ENCODE peak calls at places on chromosomes 6 and 20, in six cellular contexts. Z is CD8-positive, alpha-beta T cell; Q is GM23248; L is H1; U is WERI-Rb-1; C is heart right ventricle. F is an unnamed sample.

GRCh38 chr6:39347906-39348585 is 25.5 kb upstream of the KCNK16 start:
- DNase-seq in Z (peak), Q (peak), L (no peak), U (peak), C (peak), F (peak)

GRCh38 chr20:13274311-13274965 is 53.4 kb downstream of the ISM1 start:
- DNase-seq in Z (no peak), Q (no peak), L (peak), U (peak), C (no peak), F (no peak)

GRCh38 chr6:165876568-165876967 is 213.5 kb upstream of the PDE10A start:
- DNase-seq in Z (no peak), Q (peak), L (no peak), U (no peak), C (peak), F (peak)

GRCh38 chr6:1286972-1287600 is 24.8 kb upstream of the FOXQ1 start:
- DNase-seq in Z (no peak), Q (peak), L (no peak), U (no peak), C (no peak), F (no peak)

GRCh38 chr6:36929607-36930006 is 24.9 kb upstream of the PI16 start:
- DNase-seq in Z (no peak), Q (peak), L (no peak), U (no peak), C (no peak), F (no peak)

GRCh38 chr6:155219858-155220301 is 43.9 kb upstream of the CLDN20 start:
- DNase-seq in Z (no peak), Q (no peak), L (no peak), U (no peak), C (no peak), F (no peak)

GRCh38 chr6:144360401-144360800 is 75.3 kb downstream of the UTRN start:
- DNase-seq in Z (no peak), Q (no peak), L (no peak), U (no peak), C (no peak), F (no peak)

GRCh38 chr20:407953-408842 is at the start of gene RBCK1:
- DNase-seq in Z (peak), Q (peak), L (no peak), U (peak), C (peak), F (peak)

GRCh38 chr20:44011251-44011940 is 96.7 kb downstream of the TOX2 start:
- DNase-seq in Z (no peak), Q (no peak), L (no peak), U (no peak), C (no peak), F (no peak)

GRCh38 chr6:3296537-3297453 is 38.0 kb downstream of the PSMG4 start:
- DNase-seq in Z (no peak), Q (no peak), L (no peak), U (peak), C (no peak), F (no peak)

GRCh38 chr20:61817575-61817974 is 248.1 kb downstream of the TAF4 start:
- DNase-seq in Z (no peak), Q (no peak), L (no peak), U (no peak), C (no peak), F (no peak)

GRCh38 chr6:147561742-147562141 is 53.3 kb downstream of the SAMD5 start:
- DNase-seq in Z (no peak), Q (no peak), L (no peak), U (no peak), C (no peak), F (no peak)

GRCh38 chr6:130811932-130812331 is 15.3 kb upstream of the SMLR1 start:
- DNase-seq in Z (no peak), Q (no peak), L (no peak), U (no peak), C (no peak), F (no peak)

GRCh38 chr6:105871542-105871941 is 214.6 kb upstream of the PRDM1 start:
- DNase-seq in Z (no peak), Q (no peak), L (no peak), U (no peak), C (no peak), F (no peak)

GRCh38 chr20:50491926-50492634 is 18.1 kb upstream of the PTPN1 start:
- DNase-seq in Z (no peak), Q (peak), L (no peak), U (no peak), C (no peak), F (no peak)

GRCh38 chr6:46302816-46303215 is 132.0 kb upstream of the ENPP5 start:
- DNase-seq in Z (no peak), Q (no peak), L (no peak), U (no peak), C (no peak), F (no peak)

GRCh38 chr6:56036911-56037310 is 161.5 kb upstream of the BMP5 start:
- DNase-seq in Z (no peak), Q (no peak), L (no peak), U (no peak), C (no peak), F (no peak)

GRCh38 chr20:19370076-19371075 is 157.9 kb downstream of the SLC24A3 start:
- DNase-seq in Z (no peak), Q (no peak), L (no peak), U (no peak), C (no peak), F (no peak)

GRCh38 chr6:84639396-84639795 is 125.0 kb downstream of the TBX18 start:
- DNase-seq in Z (no peak), Q (peak), L (no peak), U (no peak), C (no peak), F (no peak)

GRCh38 chr20:38847840-38848239 is 42.3 kb downstream of the PPP1R16B start:
- DNase-seq in Z (no peak), Q (no peak), L (no peak), U (no peak), C (no peak), F (no peak)

GRCh38 chr6:131524695-131525336 is 48.2 kb upstream of the ARG1 start:
- DNase-seq in Z (no peak), Q (no peak), L (no peak), U (no peak), C (no peak), F (no peak)

GRCh38 chr6:16184129-16184528 is 54.3 kb upstream of the GMPR start:
- DNase-seq in Z (no peak), Q (peak), L (no peak), U (peak), C (no peak), F (no peak)

GRCh38 chr20:14830466-14830865 is 493.1 kb upstream of the FLRT3 start:
- DNase-seq in Z (no peak), Q (no peak), L (no peak), U (no peak), C (no peak), F (no peak)

GRCh38 chr20:2133318-2134183 is 31.9 kb downstream of the STK35 start:
- DNase-seq in Z (no peak), Q (peak), L (no peak), U (no peak), C (no peak), F (no peak)

GRCh38 chr20:3238616-3239025 is 369 bp downstream of the SLC4A11 start:
- DNase-seq in Z (peak), Q (peak), L (no peak), U (no peak), C (peak), F (no peak)

GRCh38 chr20:63859166-63859699 is 2.1 kb upstream of the ABHD16B start:
- DNase-seq in Z (no peak), Q (no peak), L (no peak), U (no peak), C (no peak), F (no peak)
- H3K27ac ChIP-seq in Z (peak), Q (no peak), L (no peak), U (peak), C (peak), F (peak)

GRCh38 chr20:18057106-18057993 is at the start of gene OVOL2:
- DNase-seq in Z (no peak), Q (peak), L (no peak), U (peak), C (no peak), F (no peak)

GRCh38 chr20:18056174-18057105 is 1.3 kb downstream of the OVOL2 start:
- DNase-seq in Z (no peak), Q (peak), L (no peak), U (peak), C (no peak), F (no peak)

GRCh38 chr20:18057994-18058349 is 256 bp upstream of the OVOL2 start:
- DNase-seq in Z (no peak), Q (no peak), L (no peak), U (peak), C (no peak), F (no peak)

GRCh38 chr20:18059603-18060002 is 1.9 kb upstream of the OVOL2 start:
- DNase-seq in Z (no peak), Q (no peak), L (no peak), U (no peak), C (no peak), F (no peak)

DNA sequence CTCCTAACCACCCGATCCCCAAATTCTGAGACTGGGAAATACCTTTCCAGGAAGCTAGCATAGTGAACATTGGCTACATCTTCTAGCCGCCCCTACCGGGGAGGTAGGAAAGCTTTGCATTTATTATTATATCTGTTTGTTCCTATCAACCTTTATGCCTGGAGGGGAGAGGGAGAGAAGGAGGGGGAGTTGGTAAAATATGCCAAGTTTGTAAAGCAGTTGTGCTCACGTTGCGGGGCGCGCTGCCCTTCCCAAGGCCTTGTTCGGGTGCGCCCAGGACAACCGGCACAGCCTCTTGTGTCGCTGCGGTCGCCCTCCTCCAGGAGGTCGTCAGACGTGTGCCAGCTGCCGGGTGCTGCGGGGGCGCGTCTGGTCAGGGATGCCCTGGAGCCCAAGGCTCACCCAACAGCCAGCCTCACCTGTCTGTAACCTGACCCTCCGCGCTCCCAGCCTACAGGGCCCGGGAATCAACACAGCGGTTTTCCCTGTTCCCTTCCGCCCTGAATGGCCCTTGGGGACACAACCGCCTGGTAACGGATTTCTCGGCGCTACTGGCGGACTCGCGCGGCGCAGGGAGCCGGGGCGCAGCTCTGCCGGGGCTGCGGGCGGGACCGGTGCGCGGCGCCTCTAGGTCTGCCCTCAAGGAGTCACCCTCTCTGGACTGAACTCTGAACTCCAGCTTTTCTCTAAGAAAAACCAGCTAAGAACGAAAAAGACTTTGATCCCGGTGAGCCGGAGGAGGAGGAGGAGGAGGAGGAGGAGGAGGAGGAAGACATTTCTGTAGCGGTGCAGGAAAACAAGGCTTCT is 1.1 kb upstream of the OVOL2 start:
- DNase-seq in Z (no peak), Q (peak), L (no peak), U (peak), C (no peak), F (no peak)
- H3K4me3 ChIP-seq in Z (no peak), Q (peak), L (peak), U (peak), C (peak), F (peak)

DNA sequence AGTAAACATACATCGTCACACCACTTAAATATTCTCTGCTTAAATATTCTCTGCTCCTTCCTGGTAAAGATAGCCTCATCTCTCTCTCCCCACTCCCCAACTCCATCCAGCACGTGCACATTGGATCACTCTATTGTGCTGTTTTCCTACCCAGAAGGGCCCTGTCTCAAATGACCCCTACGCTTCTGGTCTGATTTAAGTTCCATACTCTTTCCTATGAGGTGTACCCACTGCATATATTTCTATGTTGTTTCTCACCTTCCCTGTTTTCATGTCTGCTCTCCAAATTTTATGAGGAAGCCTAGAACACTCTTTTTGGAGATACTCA is 53.7 kb downstream of the HFE start:
- DNase-seq in Z (no peak), Q (no peak), L (no peak), U (no peak), C (no peak), F (no peak)
- H3K27ac ChIP-seq in Z (no peak), Q (no peak), L (no peak), U (no peak), C (no peak), F (no peak)

DNA sequence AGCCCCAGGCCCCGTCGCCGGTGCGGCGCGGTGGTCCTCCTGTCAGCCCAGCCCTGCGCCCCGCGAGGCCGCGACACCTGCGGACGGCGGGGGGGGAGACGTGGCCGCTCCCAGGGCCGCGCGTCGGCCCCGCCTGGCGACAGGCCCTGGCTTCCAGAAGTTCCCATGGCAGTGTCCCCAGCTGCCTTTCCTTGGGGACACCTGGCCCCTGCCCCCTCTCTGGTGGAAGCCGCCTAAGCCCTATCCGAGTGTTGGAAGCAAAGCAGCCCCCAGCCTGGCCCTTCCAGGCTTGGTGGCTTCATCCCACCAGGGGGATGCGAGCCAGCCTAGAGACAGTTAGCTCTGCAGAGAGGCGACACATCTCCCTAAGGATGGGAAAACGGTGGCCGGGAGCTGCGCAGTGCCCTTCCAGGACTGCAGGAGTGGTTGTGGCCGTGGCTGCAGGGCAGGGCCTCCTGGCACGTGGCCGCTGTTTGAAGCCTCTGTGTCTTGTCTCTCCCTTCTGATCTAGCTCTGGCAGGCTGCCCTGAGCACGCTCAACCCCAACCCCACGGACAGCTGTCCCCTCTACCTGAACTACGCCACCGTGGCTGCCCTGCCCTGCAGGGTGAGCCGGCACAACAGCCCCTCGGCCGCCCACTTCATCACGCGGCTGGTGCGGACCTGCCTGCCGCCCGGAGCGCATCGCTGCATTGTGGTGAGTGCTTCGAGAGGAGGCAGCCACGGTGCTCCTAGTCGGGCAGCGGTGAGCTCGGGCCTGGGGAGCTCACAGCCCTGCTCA is 816 bp downstream of the NPEPL1 start:
- DNase-seq in Z (no peak), Q (peak), L (no peak), U (peak), C (peak), F (peak)
- H3K4me3 ChIP-seq in Z (peak), Q (peak), L (peak), U (peak), C (peak), F (peak)

DNA sequence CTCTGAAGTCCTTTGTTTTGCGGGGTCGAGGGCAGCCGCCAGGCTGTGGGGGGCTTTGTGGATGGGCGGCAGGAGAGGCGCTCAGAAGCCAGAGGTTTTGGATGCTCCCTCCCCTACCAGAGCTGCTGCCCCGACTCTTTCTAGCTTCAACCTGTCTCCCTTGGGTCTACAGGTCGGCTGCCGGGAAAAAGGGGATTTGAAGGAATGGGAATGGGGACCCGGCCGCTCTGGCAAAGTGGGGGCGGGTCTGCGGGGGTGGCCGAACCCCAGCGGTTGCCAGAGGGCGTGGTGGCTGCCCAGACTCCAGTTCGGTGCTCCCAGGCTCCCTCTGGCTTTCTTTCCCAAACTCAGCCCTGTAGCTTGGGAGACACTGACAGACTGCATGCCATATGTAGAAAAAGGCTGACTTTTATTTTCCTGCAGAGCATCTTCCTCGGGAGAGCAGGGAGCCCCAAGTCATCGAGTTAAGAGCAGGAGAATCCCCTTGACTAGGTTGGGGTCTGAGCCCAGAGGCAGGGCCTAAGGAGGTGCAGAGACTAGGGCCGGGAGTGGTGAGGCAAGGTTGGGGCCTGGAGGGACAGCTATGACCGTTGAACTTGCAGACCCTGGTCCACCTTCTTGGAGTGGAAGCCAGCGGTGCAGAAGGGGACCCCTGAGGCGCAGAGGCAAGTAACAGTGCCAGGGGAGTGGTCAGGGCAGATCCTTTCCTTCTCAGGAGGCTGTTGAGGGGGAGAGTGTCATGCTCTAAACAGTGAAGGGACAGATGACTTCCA is 1.4 kb upstream of the PPP1R18 start:
- DNase-seq in Z (no peak), Q (peak), L (no peak), U (peak), C (peak), F (peak)
- H3K27ac ChIP-seq in Z (peak), Q (peak), L (no peak), U (peak), C (peak), F (peak)

DNA sequence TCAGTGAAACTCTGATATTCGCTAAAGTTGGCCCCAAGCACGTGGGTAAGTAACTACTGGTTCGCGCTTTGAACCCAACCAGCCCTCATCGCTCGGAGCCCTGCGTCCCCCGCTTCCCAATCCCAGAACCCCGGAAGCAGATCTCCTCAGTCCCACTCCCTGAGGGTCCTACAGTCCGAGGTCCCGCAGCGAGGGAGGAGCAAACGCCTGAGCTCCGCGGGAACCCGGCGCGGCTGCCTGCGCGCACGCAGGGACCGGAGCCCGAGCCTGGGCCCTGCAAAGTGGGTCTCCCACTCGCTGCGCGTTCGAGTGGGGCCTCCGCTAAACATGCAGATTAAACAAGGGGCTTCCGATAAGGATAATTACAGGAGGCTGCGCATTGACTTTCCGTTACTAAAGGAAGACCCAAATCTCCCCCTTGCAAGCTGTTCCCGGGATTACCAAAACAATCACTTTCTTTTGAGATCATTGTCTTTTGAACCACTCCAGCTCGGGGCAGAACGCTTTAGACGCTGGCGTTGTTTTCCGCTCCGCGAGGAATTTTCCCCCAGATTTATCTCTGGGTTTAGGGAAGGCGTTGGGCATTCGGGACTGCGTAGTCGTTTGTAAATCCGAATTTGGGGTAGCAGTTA is 1.3 kb upstream of the VSX1 start:
- DNase-seq in Z (no peak), Q (no peak), L (no peak), U (no peak), C (no peak), F (no peak)
- H3K4me3 ChIP-seq in Z (no peak), Q (no peak), L (peak), U (peak), C (no peak), F (peak)